ENCODE peak calls at places on chromosome 4, in five cellular contexts. One of them, this sample, is unnamed.

GRCh38 chr4:36198068-36198808 is 46.1 kb downstream of the ARAP2 start:
- DNase-seq in left lung: peak; percentile 53
- DNase-seq in activated CD4-positive, alpha-beta T cell treated with anti-CD3 and anti-CD28 coated beads, Interleukin-2, amount 50 U/mL, for 1 hour: no peak
- DNase-seq in NCI-H69: no peak
- DNase-seq in cardiac muscle cell: no peak
- DNase-seq in this sample: peak; percentile 56

GRCh38 chr4:40546972-40547371 is 82.7 kb downstream of the RBM47 start:
- DNase-seq in left lung: no peak
- DNase-seq in activated CD4-positive, alpha-beta T cell treated with anti-CD3 and anti-CD28 coated beads, Interleukin-2, amount 50 U/mL, for 1 hour: no peak
- DNase-seq in NCI-H69: no peak
- DNase-seq in cardiac muscle cell: no peak
- DNase-seq in this sample: no peak

GRCh38 chr4:37839426-37839825 is 12.9 kb downstream of the PGM2 start:
- DNase-seq in left lung: no peak
- DNase-seq in activated CD4-positive, alpha-beta T cell treated with anti-CD3 and anti-CD28 coated beads, Interleukin-2, amount 50 U/mL, for 1 hour: no peak
- DNase-seq in NCI-H69: no peak
- DNase-seq in cardiac muscle cell: no peak
- DNase-seq in this sample: no peak

GRCh38 chr4:19857405-19857804 is 394.3 kb upstream of the SLIT2 start:
- DNase-seq in left lung: no peak
- DNase-seq in activated CD4-positive, alpha-beta T cell treated with anti-CD3 and anti-CD28 coated beads, Interleukin-2, amount 50 U/mL, for 1 hour: no peak
- DNase-seq in NCI-H69: peak; percentile 22
- DNase-seq in cardiac muscle cell: no peak
- DNase-seq in this sample: no peak

GRCh38 chr4:140807491-140808257 is 51.5 kb upstream of the TBC1D9 start:
- DNase-seq in left lung: no peak
- DNase-seq in activated CD4-positive, alpha-beta T cell treated with anti-CD3 and anti-CD28 coated beads, Interleukin-2, amount 50 U/mL, for 1 hour: no peak
- DNase-seq in NCI-H69: no peak
- DNase-seq in cardiac muscle cell: no peak
- DNase-seq in this sample: no peak

GRCh38 chr4:40333921-40334352 is 1.2 kb upstream of the CHRNA9 start:
- DNase-seq in left lung: no peak
- DNase-seq in activated CD4-positive, alpha-beta T cell treated with anti-CD3 and anti-CD28 coated beads, Interleukin-2, amount 50 U/mL, for 1 hour: no peak
- DNase-seq in NCI-H69: peak; percentile 83
- DNase-seq in cardiac muscle cell: no peak
- DNase-seq in this sample: no peak

GRCh38 chr4:39713691-39714090 is 15.8 kb downstream of the UBE2K start:
- DNase-seq in left lung: no peak
- DNase-seq in activated CD4-positive, alpha-beta T cell treated with anti-CD3 and anti-CD28 coated beads, Interleukin-2, amount 50 U/mL, for 1 hour: no peak
- DNase-seq in NCI-H69: no peak
- DNase-seq in cardiac muscle cell: no peak
- DNase-seq in this sample: no peak

GRCh38 chr4:114780205-114780604 is 181.6 kb downstream of the UGT8 start:
- DNase-seq in left lung: no peak
- DNase-seq in activated CD4-positive, alpha-beta T cell treated with anti-CD3 and anti-CD28 coated beads, Interleukin-2, amount 50 U/mL, for 1 hour: no peak
- DNase-seq in NCI-H69: peak; percentile 72
- DNase-seq in cardiac muscle cell: peak; percentile 49
- DNase-seq in this sample: no peak

GRCh38 chr4:173525118-173526033 is 4.7 kb downstream of the HAND2 start:
- DNase-seq in left lung: peak; percentile 77
- DNase-seq in activated CD4-positive, alpha-beta T cell treated with anti-CD3 and anti-CD28 coated beads, Interleukin-2, amount 50 U/mL, for 1 hour: no peak
- DNase-seq in NCI-H69: no peak
- DNase-seq in cardiac muscle cell: peak; percentile 59
- DNase-seq in this sample: no peak

GRCh38 chr4:153794001-153794400 is 5.1 kb upstream of the SFRP2 start:
- DNase-seq in left lung: no peak
- DNase-seq in activated CD4-positive, alpha-beta T cell treated with anti-CD3 and anti-CD28 coated beads, Interleukin-2, amount 50 U/mL, for 1 hour: no peak
- DNase-seq in NCI-H69: no peak
- DNase-seq in cardiac muscle cell: no peak
- DNase-seq in this sample: no peak

GRCh38 chr4:94305468-94306225 is 37.0 kb downstream of the HPGDS start:
- DNase-seq in left lung: no peak
- DNase-seq in activated CD4-positive, alpha-beta T cell treated with anti-CD3 and anti-CD28 coated beads, Interleukin-2, amount 50 U/mL, for 1 hour: no peak
- DNase-seq in NCI-H69: peak; percentile 22
- DNase-seq in cardiac muscle cell: peak; percentile 5
- DNase-seq in this sample: no peak

GRCh38 chr4:8586671-8587468 is 5.7 kb upstream of the CPZ start:
- DNase-seq in left lung: peak; percentile 66
- DNase-seq in activated CD4-positive, alpha-beta T cell treated with anti-CD3 and anti-CD28 coated beads, Interleukin-2, amount 50 U/mL, for 1 hour: no peak
- DNase-seq in NCI-H69: peak; percentile 14
- DNase-seq in cardiac muscle cell: no peak
- DNase-seq in this sample: peak; percentile 49

GRCh38 chr4:147944264-147944663 is 212.4 kb downstream of the ARHGAP10 start:
- DNase-seq in left lung: no peak
- DNase-seq in activated CD4-positive, alpha-beta T cell treated with anti-CD3 and anti-CD28 coated beads, Interleukin-2, amount 50 U/mL, for 1 hour: no peak
- DNase-seq in NCI-H69: no peak
- DNase-seq in cardiac muscle cell: no peak
- DNase-seq in this sample: no peak

GRCh38 chr4:37146260-37146659 is 98.3 kb upstream of the NWD2 start:
- DNase-seq in left lung: no peak
- DNase-seq in activated CD4-positive, alpha-beta T cell treated with anti-CD3 and anti-CD28 coated beads, Interleukin-2, amount 50 U/mL, for 1 hour: no peak
- DNase-seq in NCI-H69: no peak
- DNase-seq in cardiac muscle cell: no peak
- DNase-seq in this sample: no peak

GRCh38 chr4:173212379-173212778 is 43.8 kb downstream of the GALNT7 start:
- DNase-seq in left lung: no peak
- DNase-seq in activated CD4-positive, alpha-beta T cell treated with anti-CD3 and anti-CD28 coated beads, Interleukin-2, amount 50 U/mL, for 1 hour: no peak
- DNase-seq in NCI-H69: peak; percentile 24
- DNase-seq in cardiac muscle cell: no peak
- DNase-seq in this sample: no peak

GRCh38 chr4:8728536-8729407 is 136.2 kb downstream of the CPZ start:
- DNase-seq in left lung: peak; percentile 68
- DNase-seq in activated CD4-positive, alpha-beta T cell treated with anti-CD3 and anti-CD28 coated beads, Interleukin-2, amount 50 U/mL, for 1 hour: no peak
- DNase-seq in NCI-H69: peak; percentile 29
- DNase-seq in cardiac muscle cell: no peak
- DNase-seq in this sample: peak; percentile 47

GRCh38 chr4:152462715-152463114 is 73.2 kb downstream of the FBXW7 start:
- DNase-seq in left lung: no peak
- DNase-seq in activated CD4-positive, alpha-beta T cell treated with anti-CD3 and anti-CD28 coated beads, Interleukin-2, amount 50 U/mL, for 1 hour: no peak
- DNase-seq in NCI-H69: no peak
- DNase-seq in cardiac muscle cell: no peak
- DNase-seq in this sample: no peak

GRCh38 chr4:150354214-150354796 is 227.6 kb upstream of the MAB21L2 start:
- DNase-seq in left lung: no peak
- DNase-seq in activated CD4-positive, alpha-beta T cell treated with anti-CD3 and anti-CD28 coated beads, Interleukin-2, amount 50 U/mL, for 1 hour: no peak
- DNase-seq in NCI-H69: peak; percentile 60
- DNase-seq in cardiac muscle cell: no peak
- DNase-seq in this sample: no peak

GRCh38 chr4:150543042-150543441 is 38.9 kb upstream of the MAB21L2 start:
- DNase-seq in left lung: no peak
- DNase-seq in activated CD4-positive, alpha-beta T cell treated with anti-CD3 and anti-CD28 coated beads, Interleukin-2, amount 50 U/mL, for 1 hour: no peak
- DNase-seq in NCI-H69: peak; percentile 30
- DNase-seq in cardiac muscle cell: no peak
- DNase-seq in this sample: no peak

GRCh38 chr4:60656171-60656570 is 544.0 kb upstream of the ADGRL3 start:
- DNase-seq in left lung: no peak
- DNase-seq in activated CD4-positive, alpha-beta T cell treated with anti-CD3 and anti-CD28 coated beads, Interleukin-2, amount 50 U/mL, for 1 hour: no peak
- DNase-seq in NCI-H69: peak; percentile 30
- DNase-seq in cardiac muscle cell: no peak
- DNase-seq in this sample: no peak

GRCh38 chr4:8709729-8710360 is 117.3 kb downstream of the CPZ start:
- DNase-seq in left lung: no peak
- DNase-seq in activated CD4-positive, alpha-beta T cell treated with anti-CD3 and anti-CD28 coated beads, Interleukin-2, amount 50 U/mL, for 1 hour: no peak
- DNase-seq in NCI-H69: no peak
- DNase-seq in cardiac muscle cell: no peak
- DNase-seq in this sample: peak; percentile 27

GRCh38 chr4:4764506-4764905 is 95.0 kb upstream of the MSX1 start:
- DNase-seq in left lung: no peak
- DNase-seq in activated CD4-positive, alpha-beta T cell treated with anti-CD3 and anti-CD28 coated beads, Interleukin-2, amount 50 U/mL, for 1 hour: no peak
- DNase-seq in NCI-H69: no peak
- DNase-seq in cardiac muscle cell: no peak
- DNase-seq in this sample: no peak

GRCh38 chr4:101584306-101584705 is 206.2 kb upstream of the BANK1 start:
- DNase-seq in left lung: no peak
- DNase-seq in activated CD4-positive, alpha-beta T cell treated with anti-CD3 and anti-CD28 coated beads, Interleukin-2, amount 50 U/mL, for 1 hour: no peak
- DNase-seq in NCI-H69: no peak
- DNase-seq in cardiac muscle cell: no peak
- DNase-seq in this sample: no peak

GRCh38 chr4:141524116-141524515 is 112.3 kb upstream of the IL15 start:
- DNase-seq in left lung: no peak
- DNase-seq in activated CD4-positive, alpha-beta T cell treated with anti-CD3 and anti-CD28 coated beads, Interleukin-2, amount 50 U/mL, for 1 hour: no peak
- DNase-seq in NCI-H69: no peak
- DNase-seq in cardiac muscle cell: no peak
- DNase-seq in this sample: no peak

GRCh38 chr4:81499840-81500239 is 28.1 kb upstream of the RASGEF1B start:
- DNase-seq in left lung: no peak
- DNase-seq in activated CD4-positive, alpha-beta T cell treated with anti-CD3 and anti-CD28 coated beads, Interleukin-2, amount 50 U/mL, for 1 hour: no peak
- DNase-seq in NCI-H69: peak; percentile 83
- DNase-seq in cardiac muscle cell: no peak
- DNase-seq in this sample: no peak

GRCh38 chr4:80526697-80527096 is 191.2 kb downstream of the CFAP299 start:
- DNase-seq in left lung: no peak
- DNase-seq in activated CD4-positive, alpha-beta T cell treated with anti-CD3 and anti-CD28 coated beads, Interleukin-2, amount 50 U/mL, for 1 hour: no peak
- DNase-seq in NCI-H69: no peak
- DNase-seq in cardiac muscle cell: no peak
- DNase-seq in this sample: no peak

GRCh38 chr4:47032405-47033106 is 1.2 kb downstream of the GABRB1 start:
- DNase-seq in left lung: peak; percentile 82
- DNase-seq in activated CD4-positive, alpha-beta T cell treated with anti-CD3 and anti-CD28 coated beads, Interleukin-2, amount 50 U/mL, for 1 hour: peak; percentile 4
- DNase-seq in NCI-H69: peak; percentile 10
- DNase-seq in cardiac muscle cell: peak; percentile 87
- DNase-seq in this sample: peak; percentile 75

GRCh38 chr4:73299548-73300280 is 41.1 kb upstream of the ANKRD17 start:
- DNase-seq in left lung: peak; percentile 51
- DNase-seq in activated CD4-positive, alpha-beta T cell treated with anti-CD3 and anti-CD28 coated beads, Interleukin-2, amount 50 U/mL, for 1 hour: no peak
- DNase-seq in NCI-H69: no peak
- DNase-seq in cardiac muscle cell: no peak
- DNase-seq in this sample: no peak

GRCh38 chr4:145099653-145100052 is 1.5 kb downstream of the ABCE1 start:
- DNase-seq in left lung: no peak
- DNase-seq in activated CD4-positive, alpha-beta T cell treated with anti-CD3 and anti-CD28 coated beads, Interleukin-2, amount 50 U/mL, for 1 hour: no peak
- DNase-seq in NCI-H69: peak; percentile 3
- DNase-seq in cardiac muscle cell: no peak
- DNase-seq in this sample: no peak

GRCh38 chr4:106355193-106355592 is 13.4 kb downstream of the GIMD1 start:
- DNase-seq in left lung: no peak
- DNase-seq in activated CD4-positive, alpha-beta T cell treated with anti-CD3 and anti-CD28 coated beads, Interleukin-2, amount 50 U/mL, for 1 hour: no peak
- DNase-seq in NCI-H69: peak; percentile 1
- DNase-seq in cardiac muscle cell: no peak
- DNase-seq in this sample: no peak

GRCh38 chr4:83334425-83335241 is at the start of gene HPSE:
- DNase-seq in left lung: peak; percentile 98
- DNase-seq in activated CD4-positive, alpha-beta T cell treated with anti-CD3 and anti-CD28 coated beads, Interleukin-2, amount 50 U/mL, for 1 hour: peak; percentile 67
- DNase-seq in NCI-H69: peak; percentile 91
- DNase-seq in cardiac muscle cell: peak; percentile 58
- DNase-seq in this sample: peak; percentile 95

GRCh38 chr4:57110635-57111546 is 706 bp upstream of the IGFBP7 start:
- DNase-seq in left lung: peak; percentile 71
- DNase-seq in activated CD4-positive, alpha-beta T cell treated with anti-CD3 and anti-CD28 coated beads, Interleukin-2, amount 50 U/mL, for 1 hour: no peak
- DNase-seq in NCI-H69: peak; percentile 31
- DNase-seq in cardiac muscle cell: peak; percentile 33
- DNase-seq in this sample: peak; percentile 69

GRCh38 chr4:2902126-2902525 is 58.5 kb downstream of the ADD1 start:
- DNase-seq in left lung: no peak
- DNase-seq in activated CD4-positive, alpha-beta T cell treated with anti-CD3 and anti-CD28 coated beads, Interleukin-2, amount 50 U/mL, for 1 hour: no peak
- DNase-seq in NCI-H69: no peak
- DNase-seq in cardiac muscle cell: no peak
- DNase-seq in this sample: no peak

GRCh38 chr4:153483432-153484418 is 17.6 kb downstream of the TMEM131L start:
- DNase-seq in left lung: no peak
- DNase-seq in activated CD4-positive, alpha-beta T cell treated with anti-CD3 and anti-CD28 coated beads, Interleukin-2, amount 50 U/mL, for 1 hour: no peak
- DNase-seq in NCI-H69: peak; percentile 51
- DNase-seq in cardiac muscle cell: no peak
- DNase-seq in this sample: no peak

GRCh38 chr4:148071009-148071408 is 339.1 kb downstream of the ARHGAP10 start:
- DNase-seq in left lung: no peak
- DNase-seq in activated CD4-positive, alpha-beta T cell treated with anti-CD3 and anti-CD28 coated beads, Interleukin-2, amount 50 U/mL, for 1 hour: no peak
- DNase-seq in NCI-H69: no peak
- DNase-seq in cardiac muscle cell: no peak
- DNase-seq in this sample: no peak

GRCh38 chr4:137558951-137559350 is 26.7 kb upstream of the PCDH18 start:
- DNase-seq in left lung: no peak
- DNase-seq in activated CD4-positive, alpha-beta T cell treated with anti-CD3 and anti-CD28 coated beads, Interleukin-2, amount 50 U/mL, for 1 hour: no peak
- DNase-seq in NCI-H69: no peak
- DNase-seq in cardiac muscle cell: no peak
- DNase-seq in this sample: no peak

GRCh38 chr4:101156619-101157310 is 190.6 kb downstream of the PPP3CA start:
- DNase-seq in left lung: no peak
- DNase-seq in activated CD4-positive, alpha-beta T cell treated with anti-CD3 and anti-CD28 coated beads, Interleukin-2, amount 50 U/mL, for 1 hour: no peak
- DNase-seq in NCI-H69: no peak
- DNase-seq in cardiac muscle cell: no peak
- DNase-seq in this sample: no peak